ENCODE peak calls at places on chromosomes 5 and 9, in four cellular contexts. One of them, this sample, is unnamed.

GRCh38 chr9:92140074-92140753 is 25.0 kb upstream of the SPTLC1 start:
- DNase-seq in HepG2: peak; percentile 67
- DNase-seq in GM12878: no peak
- DNase-seq in K562: peak; percentile 86
- DNase-seq in this sample: peak; percentile 82

GRCh38 chr9:27361401-27361953 is 64.5 kb upstream of the EQTN start:
- DNase-seq in HepG2: no peak
- DNase-seq in GM12878: no peak
- DNase-seq in K562: no peak
- DNase-seq in this sample: no peak

GRCh38 chr9:112333639-112334318 is 360 bp upstream of the PTBP3 start:
- DNase-seq in HepG2: peak; percentile 90
- DNase-seq in GM12878: peak; percentile 57
- DNase-seq in K562: peak; percentile 97
- DNase-seq in this sample: peak; percentile 96

GRCh38 chr9:95201201-95201600 is 116.3 kb downstream of the FANCC start:
- DNase-seq in HepG2: no peak
- DNase-seq in GM12878: no peak
- DNase-seq in K562: no peak
- DNase-seq in this sample: no peak

GRCh38 chr9:2596003-2596402 is 25.6 kb upstream of the VLDLR start:
- DNase-seq in HepG2: no peak
- DNase-seq in GM12878: no peak
- DNase-seq in K562: no peak
- DNase-seq in this sample: no peak

GRCh38 chr9:94478755-94479730 is 75.8 kb upstream of the PCAT7 start:
- DNase-seq in HepG2: no peak
- DNase-seq in GM12878: no peak
- DNase-seq in K562: peak; percentile 41
- DNase-seq in this sample: no peak

GRCh38 chr5:140108093-140109049 is 5.5 kb upstream of the PURA start:
- DNase-seq in HepG2: no peak
- DNase-seq in GM12878: no peak
- DNase-seq in K562: no peak
- DNase-seq in this sample: peak; percentile 28

GRCh38 chr5:135320718-135321484 is 78.1 kb downstream of the MACROH2A1 start:
- DNase-seq in HepG2: no peak
- DNase-seq in GM12878: no peak
- DNase-seq in K562: no peak
- DNase-seq in this sample: no peak

GRCh38 chr9:127057970-127058644 is 64.3 kb downstream of the ANGPTL2 start:
- DNase-seq in HepG2: no peak
- DNase-seq in GM12878: no peak
- DNase-seq in K562: no peak
- DNase-seq in this sample: no peak

GRCh38 chr9:90300901-90301688 is 341.5 kb downstream of the DIRAS2 start:
- DNase-seq in HepG2: no peak
- DNase-seq in GM12878: no peak
- DNase-seq in K562: no peak
- DNase-seq in this sample: no peak

GRCh38 chr5:23820764-23821471 is 313.5 kb downstream of the PRDM9 start:
- DNase-seq in HepG2: no peak
- DNase-seq in GM12878: no peak
- DNase-seq in K562: peak; percentile 11
- DNase-seq in this sample: peak; percentile 16

DNA sequence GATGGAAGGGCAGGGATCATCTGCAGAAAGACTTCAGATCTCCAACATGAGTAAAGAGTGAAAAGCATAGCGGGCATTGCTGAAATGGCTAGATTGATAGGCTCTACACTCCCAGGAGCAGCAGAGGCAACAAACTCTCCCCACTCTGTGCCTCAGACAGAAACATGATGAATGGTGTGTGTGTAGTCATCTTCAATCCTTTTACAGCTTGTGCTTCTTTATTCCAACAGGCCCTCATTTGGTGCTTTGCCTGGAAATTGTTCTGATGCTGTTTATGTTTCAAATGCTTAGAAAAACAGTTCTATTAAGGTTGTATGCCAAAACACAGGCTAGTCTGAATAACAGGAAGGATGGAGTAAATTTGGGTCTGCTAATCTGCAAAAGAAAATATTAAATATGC is 176.2 kb downstream of the DMRTA1 start:
- DNase-seq in HepG2: no peak
- DNase-seq in GM12878: no peak
- DNase-seq in K562: no peak
- DNase-seq in this sample: no peak
- TF ChIP-seq FOXK2 in HepG2: no peak
- TF ChIP-seq FOXK2 in GM12878: no peak
- TF ChIP-seq FOXK2 in K562: no peak
- TF ChIP-seq FOXK2 in this sample: no peak

GRCh38 chr9:79661926-79662552 is 90.3 kb downstream of the TLE4 start:
- DNase-seq in HepG2: no peak
- DNase-seq in GM12878: no peak
- DNase-seq in K562: no peak
- DNase-seq in this sample: no peak
- TF ChIP-seq FOXK2 in HepG2: no peak
- TF ChIP-seq FOXK2 in GM12878: no peak
- TF ChIP-seq FOXK2 in K562: no peak
- TF ChIP-seq FOXK2 in this sample: no peak

GRCh38 chr5:171543486-171543885 is 124.0 kb downstream of the FGF18 start:
- DNase-seq in HepG2: no peak
- DNase-seq in GM12878: no peak
- DNase-seq in K562: no peak
- DNase-seq in this sample: peak; percentile 3
- TF ChIP-seq FOXK2 in HepG2: no peak
- TF ChIP-seq FOXK2 in GM12878: no peak
- TF ChIP-seq FOXK2 in K562: no peak
- TF ChIP-seq FOXK2 in this sample: no peak

GRCh38 chr5:90866333-90866732 is 307.7 kb downstream of the ADGRV1 start:
- DNase-seq in HepG2: peak; percentile 40
- DNase-seq in GM12878: no peak
- DNase-seq in K562: peak; percentile 18
- DNase-seq in this sample: peak; percentile 28
- TF ChIP-seq FOXK2 in HepG2: no peak
- TF ChIP-seq FOXK2 in GM12878: no peak
- TF ChIP-seq FOXK2 in K562: no peak
- TF ChIP-seq FOXK2 in this sample: no peak

DNA sequence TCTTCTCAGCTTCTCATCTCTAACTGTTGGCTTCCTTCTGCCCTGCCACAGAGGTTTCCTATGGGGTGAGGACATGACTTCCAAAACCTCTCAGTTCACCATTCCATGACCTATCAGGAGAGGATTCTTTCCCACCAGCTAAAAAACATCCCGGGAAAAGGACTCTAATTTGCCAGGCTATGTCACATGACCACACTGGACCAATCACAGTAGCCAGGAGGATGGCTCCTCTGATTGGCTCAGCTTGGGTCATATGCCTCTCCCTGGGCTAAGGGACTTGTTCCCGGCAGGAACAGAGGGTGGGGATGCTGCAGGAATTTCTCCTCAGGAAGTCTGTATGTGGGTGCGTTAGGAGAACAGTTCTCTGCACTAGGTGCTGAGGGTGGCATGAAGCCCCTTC is 40.3 kb upstream of the XPA start:
- DNase-seq in HepG2: peak; percentile 22
- DNase-seq in GM12878: no peak
- DNase-seq in K562: peak; percentile 54
- DNase-seq in this sample: peak; percentile 67
- TF ChIP-seq FOXK2 in HepG2: no peak
- TF ChIP-seq FOXK2 in GM12878: no peak
- TF ChIP-seq FOXK2 in K562: no peak
- TF ChIP-seq FOXK2 in this sample: no peak

DNA sequence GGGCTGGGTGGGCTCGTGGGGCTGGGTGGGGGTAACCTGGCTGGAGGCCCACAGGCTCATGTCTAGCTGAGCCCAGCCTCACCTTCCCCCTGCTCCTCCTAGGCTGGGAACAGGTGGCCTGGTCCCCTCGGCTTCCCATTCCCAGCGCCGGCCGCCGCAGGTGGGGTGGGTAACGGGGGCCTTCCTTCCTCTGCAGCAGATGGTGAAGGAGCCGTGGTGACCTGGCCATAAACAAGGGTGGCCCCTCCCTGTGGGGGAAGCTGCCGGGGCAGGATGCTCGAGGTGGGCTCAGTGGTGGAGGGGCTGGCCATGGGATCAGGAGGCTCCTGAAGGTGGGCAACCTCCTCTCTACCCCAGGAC is 41.0 kb upstream of the EGFL7 start:
- DNase-seq in HepG2: no peak
- DNase-seq in GM12878: no peak
- DNase-seq in K562: no peak
- DNase-seq in this sample: no peak
- TF ChIP-seq FOXK2 in HepG2: no peak
- TF ChIP-seq FOXK2 in GM12878: no peak
- TF ChIP-seq FOXK2 in K562: no peak
- TF ChIP-seq FOXK2 in this sample: no peak

DNA sequence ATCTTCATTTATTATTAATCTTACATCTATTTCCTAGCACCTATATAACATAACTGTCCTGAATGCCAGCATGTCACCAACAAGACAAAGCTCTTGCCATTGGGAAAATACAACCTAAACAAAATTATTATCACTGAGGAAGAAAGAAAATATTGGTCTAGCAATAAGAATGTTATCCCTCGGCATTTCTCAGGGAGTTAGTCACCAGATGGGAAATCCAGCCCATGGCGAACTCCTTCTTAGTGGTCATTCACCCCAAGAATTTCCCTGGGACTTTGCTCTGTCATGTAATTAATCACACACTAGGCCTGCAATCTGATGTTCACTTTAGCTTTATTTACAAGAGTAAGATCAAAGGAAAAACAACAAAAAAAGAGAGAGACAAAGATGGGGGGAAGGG is 56.1 kb upstream of the TAS2R1 start:
- DNase-seq in HepG2: no peak
- DNase-seq in GM12878: no peak
- DNase-seq in K562: no peak
- DNase-seq in this sample: no peak
- TF ChIP-seq FOXK2 in HepG2: no peak
- TF ChIP-seq FOXK2 in GM12878: no peak
- TF ChIP-seq FOXK2 in K562: no peak
- TF ChIP-seq FOXK2 in this sample: no peak

DNA sequence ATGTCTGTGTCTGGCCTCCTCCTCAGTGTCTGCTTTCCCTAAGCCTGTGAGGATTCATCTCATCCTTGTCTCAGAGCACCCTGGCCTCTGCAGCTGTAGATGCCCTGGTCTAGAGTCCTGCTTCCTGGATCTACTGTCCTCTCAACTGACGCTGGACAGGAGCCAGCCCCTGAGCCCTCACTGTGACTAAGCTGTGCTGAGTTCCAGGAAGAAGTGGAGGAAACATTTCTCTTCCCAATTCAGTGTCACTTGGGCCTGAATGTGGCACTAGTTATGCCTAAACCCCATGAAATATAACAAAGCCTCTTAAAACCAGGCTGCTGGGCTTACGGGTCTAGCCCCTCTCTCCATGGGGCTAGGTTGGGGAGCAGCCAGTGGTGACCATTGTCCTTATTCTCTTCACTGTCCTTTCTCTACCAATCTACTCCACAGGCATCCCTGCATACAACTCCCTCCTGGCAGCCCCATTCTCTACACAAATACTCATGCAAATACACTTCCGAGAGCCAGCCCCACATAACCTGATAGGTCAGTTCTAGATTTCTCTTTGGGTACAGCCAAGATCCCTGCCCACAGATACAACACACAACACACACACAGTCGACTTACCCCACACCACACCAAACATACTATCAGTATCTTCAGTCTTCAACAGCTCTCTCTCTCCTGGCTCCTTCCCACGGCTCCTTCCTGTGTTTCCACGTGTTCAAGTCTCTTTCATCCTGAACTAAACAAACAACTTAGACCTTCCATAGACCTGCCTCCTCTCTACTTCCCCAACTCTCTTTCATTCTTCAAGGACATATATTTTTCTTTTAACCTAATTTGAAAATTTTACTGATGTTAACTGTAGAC is 220.8 kb downstream of the SNX18 start:
- DNase-seq in HepG2: no peak
- DNase-seq in GM12878: no peak
- DNase-seq in K562: peak; percentile 94
- DNase-seq in this sample: no peak
- TF ChIP-seq FOXK2 in HepG2: no peak
- TF ChIP-seq FOXK2 in GM12878: no peak
- TF ChIP-seq FOXK2 in K562: peak; percentile 50
- TF ChIP-seq FOXK2 in this sample: no peak

DNA sequence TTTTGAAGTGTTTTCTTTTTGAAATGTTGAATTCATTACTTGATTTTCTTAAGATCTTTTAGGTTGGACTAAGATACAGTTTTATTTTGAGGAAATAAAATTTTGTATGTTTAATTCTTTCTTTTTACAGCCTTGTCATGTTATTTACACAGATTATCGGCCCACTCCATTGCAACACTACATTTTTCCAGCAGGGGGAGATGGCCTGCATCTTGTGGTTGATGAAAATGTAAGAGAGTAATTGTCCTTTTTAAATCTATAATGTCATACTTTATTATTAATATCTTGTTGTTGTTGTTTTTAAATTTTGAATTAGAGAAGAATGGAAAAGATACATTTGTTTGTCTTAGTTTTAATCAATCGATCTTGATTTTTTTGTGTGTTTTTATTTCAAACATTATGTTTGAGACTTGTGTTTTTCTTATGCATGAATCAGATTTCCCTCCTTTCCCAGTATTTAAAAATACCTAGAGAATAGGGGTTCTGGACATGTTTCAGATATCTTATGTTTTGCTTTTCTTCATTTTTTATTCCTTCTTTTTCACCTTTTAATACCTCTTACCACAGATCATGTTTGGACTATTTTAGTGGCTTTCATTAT is 36.7 kb downstream of the MTREX start:
- DNase-seq in HepG2: peak; percentile 52
- DNase-seq in GM12878: no peak
- DNase-seq in K562: peak; percentile 66
- DNase-seq in this sample: peak; percentile 34
- TF ChIP-seq FOXK2 in HepG2: no peak
- TF ChIP-seq FOXK2 in GM12878: no peak
- TF ChIP-seq FOXK2 in K562: peak; percentile 21
- TF ChIP-seq FOXK2 in this sample: no peak

GRCh38 chr9:4614627-4615026 is 47.5 kb upstream of the PLPP6 start:
- DNase-seq in HepG2: peak; percentile 3
- DNase-seq in GM12878: no peak
- DNase-seq in K562: no peak
- DNase-seq in this sample: no peak
- TF ChIP-seq FOXK2 in HepG2: no peak
- TF ChIP-seq FOXK2 in GM12878: no peak
- TF ChIP-seq FOXK2 in K562: no peak
- TF ChIP-seq FOXK2 in this sample: no peak